ENCODE peak calls at places on chromosomes 7 and 10, in four cellular contexts. L is tibial nerve; U is cardiac fibroblast; D is effector memory CD4-positive, alpha-beta T cell. Q is an unnamed sample.
A peak's percentile ranks its signal among the peaks of the same experiment; 100 is the strongest.

GRCh38 chr7:55415173-55415778 is 50.1 kb downstream of the LANCL2 start:
- DNase-seq in L (peak; percentile 64), U (peak; percentile 80), D (peak; percentile 73), Q (peak; percentile 77)

GRCh38 chr7:100034871-100035510 is 14.6 kb upstream of the ZSCAN21 start:
- DNase-seq in L (no peak), U (peak; percentile 96), D (no peak), Q (peak; percentile 89)

GRCh38 chr10:132368881-132369635 is 27.9 kb upstream of the PWWP2B start:
- DNase-seq in L (no peak), U (peak; percentile 35), D (no peak), Q (no peak)

GRCh38 chr7:34096135-34096775 is 190.9 kb downstream of the BMPER start:
- DNase-seq in L (peak; percentile 64), U (peak; percentile 86), D (no peak), Q (peak; percentile 99)

GRCh38 chr7:94486206-94486605 is 23.4 kb upstream of the CASD1 start:
- DNase-seq in L (no peak), U (no peak), D (no peak), Q (no peak)

GRCh38 chr7:23168111-23168885 is 13.6 kb upstream of the NUP42 start:
- DNase-seq in L (no peak), U (no peak), D (no peak), Q (no peak)

GRCh38 chr7:142557971-142558582 is 191.2 kb upstream of the PRSS1 start:
- DNase-seq in L (no peak), U (peak; percentile 82), D (peak; percentile 30), Q (peak; percentile 47)

GRCh38 chr7:131999193-131999592 is 442.8 kb upstream of the PODXL start:
- DNase-seq in L (no peak), U (no peak), D (no peak), Q (no peak)

GRCh38 chr10:4704034-4704545 is 121.9 kb upstream of the AKR1E2 start:
- DNase-seq in L (no peak), U (peak; percentile 97), D (no peak), Q (peak; percentile 99)

GRCh38 chr10:12435348-12435747 is 86.0 kb downstream of the CAMK1D start:
- DNase-seq in L (no peak), U (no peak), D (no peak), Q (no peak)

GRCh38 chr7:37713613-37714012 is 30.0 kb downstream of the GPR141 start:
- DNase-seq in L (no peak), U (no peak), D (no peak), Q (no peak)

GRCh38 chr10:20682782-20683181 is 214.3 kb downstream of the NEBL start:
- DNase-seq in L (no peak), U (no peak), D (no peak), Q (no peak)

GRCh38 chr7:37927739-37928444 is 7.5 kb downstream of the EPDR1 start:
- DNase-seq in L (no peak), U (peak; percentile 34), D (no peak), Q (peak; percentile 77)

GRCh38 chr7:26397326-26397725 is 105.7 kb downstream of the SNX10 start:
- DNase-seq in L (no peak), U (no peak), D (no peak), Q (no peak)

GRCh38 chr10:8778713-8779112 is 724.2 kb downstream of the GATA3 start:
- DNase-seq in L (no peak), U (no peak), D (no peak), Q (no peak)

GRCh38 chr7:1849351-1849951 is 179.4 kb downstream of the ELFN1 start:
- DNase-seq in L (no peak), U (no peak), D (no peak), Q (no peak)

GRCh38 chr7:32583791-32584190 is 88.5 kb downstream of the AVL9 start:
- DNase-seq in L (no peak), U (no peak), D (no peak), Q (no peak)

GRCh38 chr10:93390691-93391090 is 91.4 kb downstream of the MYOF start:
- DNase-seq in L (no peak), U (peak; percentile 48), D (no peak), Q (peak; percentile 43)

GRCh38 chr10:93383562-93383981 is 98.6 kb downstream of the MYOF start:
- DNase-seq in L (no peak), U (peak; percentile 96), D (no peak), Q (peak; percentile 92)

GRCh38 chr10:93392111-93392510 is 90.0 kb downstream of the MYOF start:
- DNase-seq in L (no peak), U (no peak), D (no peak), Q (no peak)

GRCh38 chr10:93384006-93384405 is 98.1 kb downstream of the MYOF start:
- DNase-seq in L (no peak), U (no peak), D (no peak), Q (no peak)

GRCh38 chr10:93386496-93387369 is 95.4 kb downstream of the MYOF start:
- DNase-seq in L (no peak), U (peak; percentile 58), D (no peak), Q (peak; percentile 47)
- H3K4me3 ChIP-seq in L (no peak overlapping the region), U (no peak overlapping the region), D (no peak overlapping the region), Q (no peak overlapping the region)

DNA sequence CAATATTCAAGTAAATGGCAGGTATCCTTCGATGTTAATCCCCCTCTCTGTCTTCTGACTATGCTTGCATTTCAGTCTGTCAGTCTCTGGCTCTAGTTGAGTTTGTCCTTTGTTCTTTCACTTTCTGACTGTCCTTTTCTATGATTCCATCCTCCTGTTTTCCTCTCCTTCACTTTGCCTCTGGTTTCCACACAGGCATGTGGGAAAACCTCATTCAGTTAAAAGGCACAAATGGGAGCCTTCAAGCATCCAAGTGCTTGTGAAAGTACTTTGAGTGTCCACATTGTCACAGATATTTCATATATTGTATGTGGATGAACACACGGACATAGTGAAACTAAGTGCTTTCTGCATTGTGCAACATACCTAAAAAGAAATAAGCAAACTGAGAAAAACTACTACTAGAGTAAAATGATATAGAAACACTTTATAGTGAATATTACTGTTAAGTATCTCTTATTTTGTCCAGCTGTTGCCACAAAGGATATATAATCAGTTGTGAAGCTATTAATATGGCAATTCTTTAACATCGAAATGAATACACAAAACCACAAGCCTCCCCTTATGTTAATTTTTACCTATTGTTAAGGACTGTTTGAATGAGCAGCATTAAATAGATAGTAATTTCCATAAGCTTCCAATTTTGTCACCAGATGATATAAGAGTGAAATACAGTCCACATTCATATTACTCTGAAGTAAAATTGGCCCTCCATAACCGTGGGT is 71.7 kb downstream of the NRBF2 start:
- DNase-seq in L (no peak), U (no peak), D (no peak), Q (no peak)
- H3K4me3 ChIP-seq in L (no peak overlapping the region), U (no peak overlapping the region), D (no peak overlapping the region), Q (no peak overlapping the region)

GRCh38 chr7:43249808-43250145 is 137.3 kb downstream of the HECW1 start:
- DNase-seq in L (no peak), U (no peak), D (no peak), Q (peak; percentile 33)

GRCh38 chr7:43247757-43248156 is 135.3 kb downstream of the HECW1 start:
- DNase-seq in L (no peak), U (no peak), D (no peak), Q (no peak)

GRCh38 chr7:43244782-43245181 is 132.3 kb downstream of the HECW1 start:
- DNase-seq in L (no peak), U (no peak), D (no peak), Q (no peak)

GRCh38 chr7:43248553-43248952 is 136.1 kb downstream of the HECW1 start:
- DNase-seq in L (no peak), U (no peak), D (no peak), Q (no peak)

DNA sequence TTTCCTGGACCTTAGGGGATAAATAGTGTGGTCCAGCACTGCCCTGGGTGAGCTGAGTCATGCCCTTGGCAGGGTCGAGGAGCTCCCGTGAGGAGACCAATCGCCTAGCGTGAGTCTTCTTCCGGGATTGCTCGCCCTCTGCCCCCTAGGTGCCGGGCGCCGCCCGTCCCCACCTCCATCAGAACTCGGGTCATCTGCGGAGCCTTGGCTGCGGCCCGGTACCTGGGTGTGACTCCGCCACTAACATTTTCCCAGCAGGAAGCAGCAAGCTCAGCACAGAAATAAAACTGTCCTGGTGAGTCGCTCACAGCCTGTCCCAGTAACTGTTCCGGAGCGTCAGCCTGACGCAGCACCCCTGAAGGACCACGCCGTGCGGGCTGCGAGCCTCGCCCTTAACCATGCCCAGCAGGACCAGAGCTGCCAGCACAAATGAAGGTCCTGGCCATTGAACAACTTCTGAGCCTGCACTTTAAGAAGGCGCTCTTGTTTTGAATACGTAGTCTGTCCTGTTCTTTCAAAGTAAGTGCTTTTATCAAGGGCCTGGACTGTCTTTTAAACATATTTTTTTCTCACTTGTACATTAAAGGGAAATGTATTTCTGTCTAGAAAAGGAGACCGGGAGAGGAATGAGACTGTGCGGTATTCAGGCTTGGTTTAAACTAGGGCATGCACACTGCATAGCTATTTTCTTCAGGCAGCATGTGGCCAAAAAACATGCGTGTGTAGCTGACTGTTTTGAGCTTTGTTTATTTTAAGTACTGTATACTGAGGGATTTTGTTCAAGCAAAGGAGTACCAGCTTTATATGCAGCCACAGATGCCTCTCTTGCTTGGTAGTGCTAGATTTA is 136.7 kb downstream of the HECW1 start:
- DNase-seq in L (no peak), U (peak; percentile 21), D (no peak), Q (peak; percentile 62)
- H3K4me3 ChIP-seq in L (peak overlapping the region; percentile 41), U (no peak overlapping the region), D (no peak overlapping the region), Q (peak overlapping the region; percentile 62)

GRCh38 chr10:94405406-94405805 is 3.1 kb downstream of the TBC1D12 start:
- DNase-seq in L (no peak), U (no peak), D (no peak), Q (no peak)
- H3K4me3 ChIP-seq in L (peak overlapping the region; percentile 77), U (no peak overlapping the region), D (no peak overlapping the region), Q (no peak overlapping the region)

GRCh38 chr7:149870274-149870673 is 3.5 kb upstream of the ATP6V0E2 start:
- DNase-seq in L (no peak), U (no peak), D (no peak), Q (no peak)

GRCh38 chr7:149870701-149871483 is 2.9 kb upstream of the ATP6V0E2 start:
- DNase-seq in L (no peak), U (no peak), D (no peak), Q (no peak)

GRCh38 chr7:149868638-149869290 is 5.0 kb upstream of the ATP6V0E2 start:
- DNase-seq in L (no peak), U (no peak), D (no peak), Q (no peak)

GRCh38 chr7:149869291-149869650 is 4.5 kb upstream of the ATP6V0E2 start:
- DNase-seq in L (no peak), U (no peak), D (no peak), Q (no peak)

GRCh38 chr7:149869867-149870266 is 3.9 kb upstream of the ATP6V0E2 start:
- DNase-seq in L (no peak), U (no peak), D (no peak), Q (no peak)
- H3K4me3 ChIP-seq in L (no peak overlapping the region), U (no peak overlapping the region), D (peak overlapping the region; percentile 14), Q (no peak overlapping the region)

DNA sequence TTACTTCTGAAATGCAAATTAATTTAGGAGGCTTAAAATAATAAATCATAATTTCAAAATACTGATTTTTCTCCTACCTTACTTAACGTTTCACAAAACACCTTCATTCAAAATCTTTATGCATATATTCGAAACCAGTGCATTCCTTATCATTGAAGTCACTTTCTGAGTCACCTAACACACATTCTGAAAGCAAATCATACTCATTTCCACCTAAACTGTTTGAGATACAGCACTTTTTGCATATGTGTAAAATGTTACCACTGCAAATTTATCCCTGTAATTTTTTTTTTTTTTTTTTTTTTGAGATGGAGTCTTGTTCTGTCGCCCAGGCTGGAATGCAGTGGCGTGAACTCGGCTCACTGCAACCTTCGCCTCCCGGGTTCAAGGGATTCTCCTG is 15.7 kb downstream of the PPP3CB start:
- DNase-seq in L (no peak), U (peak; percentile 64), D (no peak), Q (peak; percentile 54)
- H3K4me3 ChIP-seq in L (no peak overlapping the region), U (no peak overlapping the region), D (no peak overlapping the region), Q (no peak overlapping the region)